ENCODE peak calls at places on chromosome 15, in seven cellular contexts. S is HCT116, A is A549, J is right lobe of liver, B is GM12878, Z is IMR-90, D is heart left ventricle. K is an unnamed sample.

GRCh38 chr15:71449363-71449762 is 334.1 kb downstream of the THSD4 start:
- ATAC-seq in S (no peak), A (no peak), J (no peak), B (no peak), Z (no peak), D (peak; percentile 45), K (no peak)

GRCh38 chr15:50059883-50060282 is 59.1 kb downstream of the ATP8B4 start:
- ATAC-seq in S (no peak), A (no peak), J (peak; percentile 29), B (no peak), Z (no peak), D (no peak), K (no peak)

GRCh38 chr15:78943692-78944091 is 1.2 kb downstream of the CTSH start:
- ATAC-seq in S (no peak), A (peak; percentile 2), J (no peak), B (peak; percentile 1), Z (no peak), D (no peak), K (no peak)

GRCh38 chr15:57914350-57915055 is 151.0 kb downstream of the ALDH1A2 start:
- ATAC-seq in S (no peak), A (no peak), J (peak; percentile 31), B (no peak), Z (no peak), D (no peak), K (no peak)

GRCh38 chr15:56249080-56249479 is 5.4 kb upstream of the RFX7 start:
- ATAC-seq in S (peak; percentile 30), A (no peak), J (no peak), B (no peak), Z (no peak), D (no peak), K (no peak)

GRCh38 chr15:85616549-85616948 is 178.2 kb downstream of the KLHL25 start:
- ATAC-seq in S (no peak), A (no peak), J (no peak), B (no peak), Z (no peak), D (no peak), K (peak; percentile 30)

GRCh38 chr15:97189152-97189551 is 771.4 kb upstream of the ARRDC4 start:
- ATAC-seq in S (no peak), A (no peak), J (no peak), B (no peak), Z (no peak), D (no peak), K (no peak)

GRCh38 chr15:28960979-28961378 is 75.2 kb downstream of the APBA2 start:
- ATAC-seq in S (peak; percentile 95), A (peak; percentile 91), J (no peak), B (no peak), Z (peak; percentile 72), D (no peak), K (no peak)

GRCh38 chr15:90296996-90297395 is 31.5 kb downstream of the NGRN start:
- ATAC-seq in S (no peak), A (no peak), J (no peak), B (no peak), Z (no peak), D (no peak), K (no peak)

GRCh38 chr15:80106051-80106450 is 46.6 kb downstream of the ZFAND6 start:
- ATAC-seq in S (no peak), A (no peak), J (no peak), B (no peak), Z (peak; percentile 47), D (no peak), K (no peak)

GRCh38 chr15:80268101-80268500 is 16.1 kb upstream of the CTXND1 start:
- ATAC-seq in S (no peak), A (no peak), J (no peak), B (no peak), Z (no peak), D (no peak), K (no peak)

GRCh38 chr15:87477759-87478687 is 778.5 kb downstream of the NTRK3 start:
- ATAC-seq in S (no peak), A (peak; percentile 92), J (peak; percentile 74), B (no peak), Z (peak; percentile 72), D (peak; percentile 95), K (peak; percentile 97)

GRCh38 chr15:87949934-87950298 is 306.6 kb downstream of the NTRK3 start:
- ATAC-seq in S (no peak), A (no peak), J (no peak), B (no peak), Z (no peak), D (peak; percentile 77), K (peak; percentile 31)

GRCh38 chr15:70275461-70276138 is 177.9 kb upstream of the TLE3 start:
- ATAC-seq in S (no peak), A (no peak), J (no peak), B (no peak), Z (no peak), D (no peak), K (no peak)

DNA sequence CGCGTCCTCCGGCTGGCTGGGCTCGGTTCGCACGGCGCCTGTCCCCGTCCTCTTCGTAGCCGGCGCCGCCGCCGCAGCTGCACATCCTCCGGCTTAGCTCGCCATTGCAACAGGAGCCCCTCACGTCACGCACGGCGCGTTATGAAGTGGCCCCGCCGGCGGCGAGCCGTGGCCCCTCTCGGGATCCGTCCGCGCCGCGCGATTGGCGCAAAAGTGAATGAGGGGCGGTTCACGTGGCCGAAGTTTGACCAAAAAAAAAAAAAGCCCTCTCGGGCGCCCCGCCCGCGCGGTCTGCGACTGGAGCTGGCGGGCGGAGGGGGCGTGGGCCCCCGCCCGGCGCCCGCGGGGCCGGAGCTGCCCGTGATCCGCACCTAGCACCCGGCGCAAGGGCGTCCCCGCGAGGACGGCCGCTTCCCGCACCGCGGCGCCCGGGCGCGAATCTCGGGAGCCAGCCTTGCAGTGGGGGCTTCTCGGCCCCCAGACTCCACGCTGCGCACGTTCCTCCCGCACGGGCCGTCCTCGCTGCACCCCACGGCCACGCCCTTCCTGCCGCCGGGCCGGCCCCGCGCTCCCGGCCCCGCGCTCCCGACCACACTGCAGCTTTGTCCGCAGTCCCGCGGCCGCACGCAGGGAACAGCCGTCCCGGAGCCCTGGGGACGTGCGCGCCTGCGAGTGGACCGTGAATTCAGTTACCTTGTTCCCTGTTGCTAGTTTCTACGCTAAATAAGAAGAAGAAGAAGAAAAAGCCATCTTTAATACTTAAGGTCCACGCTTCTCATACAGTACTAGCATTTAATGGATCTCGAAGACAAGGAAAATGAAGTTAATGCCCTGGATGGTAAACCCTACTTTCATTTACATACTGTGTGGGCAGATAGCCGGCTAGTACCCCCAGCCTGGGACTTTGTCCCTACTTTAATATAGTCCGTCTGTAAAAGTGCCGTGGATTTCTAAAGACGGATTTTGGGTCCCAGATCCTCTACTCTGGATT is at the start of gene CHSY1:
- ATAC-seq in S (peak; percentile 78), A (peak; percentile 85), J (peak; percentile 81), B (peak; percentile 80), Z (peak; percentile 81), D (peak; percentile 90), K (peak; percentile 89)
- TF ChIP-seq POLR2A in S (peak; percentile 51), A (peak; percentile 93), J (peak; percentile 81), B (peak; percentile 87), Z (peak; percentile 98), D (peak; percentile 18), K (peak; percentile 91)

DNA sequence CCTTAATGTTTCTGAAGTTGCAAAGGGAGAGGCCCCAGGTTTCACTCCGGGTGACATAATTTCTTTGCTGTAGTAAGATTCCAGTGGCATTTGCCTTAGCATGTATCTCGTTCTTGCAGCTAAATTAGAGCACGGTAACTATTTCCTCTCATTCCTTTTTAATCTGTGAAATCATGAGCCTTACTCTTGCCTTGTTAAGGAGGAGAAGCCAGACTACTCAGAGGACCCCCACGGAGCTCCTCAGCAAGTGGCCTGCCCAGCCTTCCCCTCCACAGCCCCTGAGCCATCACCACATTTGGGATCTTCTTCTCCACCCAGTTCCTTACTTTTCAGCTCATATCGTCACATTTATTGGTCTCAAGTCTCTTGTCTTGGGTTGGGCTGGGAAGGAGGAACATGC is 54.2 kb downstream of the ABHD2 start:
- ATAC-seq in S (no peak), A (no peak), J (no peak), B (no peak), Z (no peak), D (no peak), K (no peak)
- H3K4me1 ChIP-seq in S (peaks cover 5% of the 10 kb centered on the region), A (peaks cover 35% of the 10 kb centered on the region), J (peaks cover 5% of the 10 kb centered on the region), B (no peaks in the 10 kb centered on the region), Z (peaks cover 27% of the 10 kb centered on the region), D (peaks cover 20% of the 10 kb centered on the region), K (no peaks in the 10 kb centered on the region)

DNA sequence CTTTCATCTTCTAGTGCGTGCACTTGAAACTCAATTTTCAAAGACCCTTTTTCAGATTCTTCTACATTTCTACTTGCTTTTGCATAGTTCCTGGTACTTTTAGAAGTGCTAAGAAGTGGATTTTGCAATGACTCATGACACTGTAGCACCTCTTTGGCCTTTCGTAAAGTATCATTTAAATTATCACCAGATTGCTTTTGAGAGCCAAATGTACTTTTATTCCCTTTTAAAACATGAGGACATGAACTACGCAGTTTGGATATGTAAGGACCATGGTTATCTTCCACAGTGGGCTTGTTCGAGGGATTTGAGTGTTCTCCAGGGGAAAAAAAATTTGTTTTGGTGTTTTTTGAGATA is 40.5 kb downstream of the ZNF106 start:
- ATAC-seq in S (no peak), A (no peak), J (no peak), B (no peak), Z (no peak), D (no peak), K (no peak)
- H3K27ac ChIP-seq in S (no peak overlapping the region), A (no peak overlapping the region), J (no peak overlapping the region), B (no peak overlapping the region), Z (no peak overlapping the region), D (no peak overlapping the region), K (no peak overlapping the region)

GRCh38 chr15:76274226-76274625 is 37.0 kb downstream of the ETFA start:
- ATAC-seq in S (no peak), A (no peak), J (no peak), B (no peak), Z (no peak), D (no peak), K (no peak)
- TF ChIP-seq POLR2A in S (no peak), A (no peak), J (no peak), B (no peak), Z (no peak), D (no peak), K (no peak)

GRCh38 chr15:92914103-92914499 is 14.0 kb downstream of the CHD2 start:
- ATAC-seq in S (no peak), A (no peak), J (no peak), B (peak; percentile 32), Z (no peak), D (no peak), K (no peak)
- H3K4me1 ChIP-seq in S (peaks cover 88% of the 10 kb centered on the region), A (peaks cover 93% of the 10 kb centered on the region), J (peaks cover 6% of the 10 kb centered on the region), B (peaks cover 24% of the 10 kb centered on the region), Z (peaks cover 30% of the 10 kb centered on the region), D (peaks cover 15% of the 10 kb centered on the region), K (peaks cover 17% of the 10 kb centered on the region)

K was measured in gastroesophageal sphincter.